ENCODE peak calls at places on chromosome X, in ten cellular contexts. B, J, O, G, N, Z, H, Y, S and K are unnamed samples.

GRCh38 chrX:91434351-91435168 is at the start of gene PABPC5:
- DNase-seq in B (peak), J (peak), O (no peak), G (peak), N (peak), Z (peak), H (no peak), Y (peak), S (peak), K (no peak)

GRCh38 chrX:30230395-30230794 is at the start of gene MAGEB3:
- DNase-seq in B (no peak), J (no peak), O (no peak), G (no peak), N (no peak), Z (peak), H (no peak), Y (no peak), S (no peak), K (no peak)

GRCh38 chrX:56576721-56577120 is 13.3 kb downstream of the UBQLN2 start:
- DNase-seq in B (no peak), J (no peak), O (no peak), G (no peak), N (no peak), Z (no peak), H (no peak), Y (no peak), S (no peak), K (no peak)

GRCh38 chrX:34886011-34886410 is 56.6 kb upstream of the FAM47B start:
- DNase-seq in B (no peak), J (no peak), O (no peak), G (no peak), N (no peak), Z (no peak), H (no peak), Y (no peak), S (no peak), K (no peak)

GRCh38 chrX:37786666-37787337 is 6.9 kb downstream of the CYBB start:
- DNase-seq in B (no peak), J (no peak), O (peak), G (no peak), N (no peak), Z (no peak), H (peak), Y (no peak), S (no peak), K (no peak)

GRCh38 chrX:49257846-49258748 is 6.4 kb downstream of the FOXP3 start:
- DNase-seq in B (no peak), J (no peak), O (no peak), G (no peak), N (no peak), Z (no peak), H (no peak), Y (no peak), S (no peak), K (no peak)

GRCh38 chrX:41689711-41690110 is 938 bp downstream of the GPR34 start:
- DNase-seq in B (no peak), J (no peak), O (no peak), G (no peak), N (no peak), Z (no peak), H (no peak), Y (no peak), S (no peak), K (no peak)

GRCh38 chrX:54495814-54496516 is at the start of gene FGD1:
- DNase-seq in B (peak), J (peak), O (peak), G (peak), N (peak), Z (peak), H (no peak), Y (peak), S (peak), K (peak)

GRCh38 chrX:48696301-48697181 is at the start of gene SUV39H1:
- DNase-seq in B (peak), J (peak), O (peak), G (peak), N (peak), Z (peak), H (peak), Y (peak), S (peak), K (peak)

GRCh38 chrX:13069771-13070410 is 25.5 kb upstream of the FAM9C start:
- DNase-seq in B (no peak), J (no peak), O (no peak), G (no peak), N (no peak), Z (no peak), H (no peak), Y (peak), S (no peak), K (no peak)

GRCh38 chrX:123830309-123830708 is 29.5 kb upstream of the XIAP start:
- DNase-seq in B (no peak), J (no peak), O (peak), G (peak), N (peak), Z (no peak), H (peak), Y (peak), S (no peak), K (peak)

GRCh38 chrX:98480606-98481005 is 1596.9 kb downstream of the RPA4 start:
- DNase-seq in B (no peak), J (no peak), O (no peak), G (no peak), N (no peak), Z (no peak), H (no peak), Y (no peak), S (no peak), K (no peak)

GRCh38 chrX:40273356-40274050 is 175.7 kb upstream of the BCOR start:
- DNase-seq in B (no peak), J (no peak), O (no peak), G (no peak), N (peak), Z (no peak), H (peak), Y (peak), S (no peak), K (no peak)

GRCh38 chrX:118212817-118213183 is 96.2 kb upstream of the KLHL13 start:
- DNase-seq in B (no peak), J (no peak), O (no peak), G (no peak), N (no peak), Z (no peak), H (peak), Y (peak), S (no peak), K (peak)

GRCh38 chrX:82648062-82648461 is 860.0 kb upstream of the POU3F4 start:
- DNase-seq in B (no peak), J (no peak), O (no peak), G (no peak), N (no peak), Z (no peak), H (no peak), Y (no peak), S (no peak), K (no peak)

GRCh38 chrX:120000490-120001246 is 57.1 kb upstream of the NKAP start:
- DNase-seq in B (no peak), J (no peak), O (no peak), G (no peak), N (peak), Z (no peak), H (no peak), Y (no peak), S (no peak), K (no peak)

GRCh38 chrX:134846042-134846441 is 144.7 kb upstream of the SMIM10 start:
- DNase-seq in B (no peak), J (no peak), O (no peak), G (no peak), N (no peak), Z (no peak), H (no peak), Y (no peak), S (no peak), K (no peak)

GRCh38 chrX:22629105-22629725 is 356.5 kb downstream of the CBLL2 start:
- DNase-seq in B (no peak), J (no peak), O (no peak), G (no peak), N (no peak), Z (no peak), H (no peak), Y (peak), S (no peak), K (no peak)

GRCh38 chrX:74492720-74493201 is 71.5 kb downstream of the SLC16A2 start:
- DNase-seq in B (no peak), J (no peak), O (no peak), G (no peak), N (no peak), Z (peak), H (no peak), Y (no peak), S (no peak), K (no peak)
- TF ChIP-seq CTCF in B (no peak), J (no peak), O (no peak), G (no peak), N (no peak), Z (no peak), H (no peak), Y (no peak), S (no peak), K (no peak)

GRCh38 chrX:53050841-53051240 is 2.3 kb downstream of the GPR173 start:
- DNase-seq in B (no peak), J (no peak), O (no peak), G (no peak), N (no peak), Z (no peak), H (no peak), Y (peak), S (no peak), K (no peak)

GRCh38 chrX:53048169-53049126 is at the start of gene GPR173:
- DNase-seq in B (no peak), J (no peak), O (peak), G (peak), N (peak), Z (peak), H (no peak), Y (peak), S (no peak), K (no peak)

GRCh38 chrX:53045002-53045401 is 3.6 kb upstream of the GPR173 start:
- DNase-seq in B (no peak), J (no peak), O (no peak), G (no peak), N (no peak), Z (no peak), H (no peak), Y (no peak), S (no peak), K (no peak)

GRCh38 chrX:53049127-53049517 is 533 bp downstream of the GPR173 start:
- DNase-seq in B (no peak), J (no peak), O (no peak), G (no peak), N (no peak), Z (peak), H (no peak), Y (no peak), S (no peak), K (no peak)

DNA sequence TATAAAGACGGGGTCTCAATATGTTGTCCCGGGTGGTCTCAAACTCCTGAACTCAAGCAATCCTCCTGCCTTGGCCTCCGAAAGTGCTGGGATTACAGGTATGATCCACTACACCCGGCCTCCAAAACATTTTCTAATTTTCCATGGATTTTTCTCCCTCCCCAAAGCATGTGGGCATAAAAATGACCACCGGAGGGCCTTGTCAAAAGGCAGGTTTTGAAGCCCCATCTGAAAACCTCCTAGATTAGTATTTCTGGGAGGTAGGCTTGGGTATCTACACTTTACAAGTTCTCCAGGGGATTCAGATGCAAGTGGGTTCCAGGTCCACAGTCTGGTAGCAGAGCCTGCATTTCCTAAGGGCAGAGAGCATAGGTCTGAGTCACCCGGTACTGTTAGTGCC is 1.4 kb upstream of the GPR173 start:
- DNase-seq in B (no peak), J (no peak), O (no peak), G (no peak), N (no peak), Z (no peak), H (no peak), Y (no peak), S (no peak), K (no peak)
- TF ChIP-seq CTCF in B (no peak), J (no peak), O (no peak), G (no peak), N (no peak), Z (peak), H (no peak), Y (peak), S (peak), K (no peak)

DNA sequence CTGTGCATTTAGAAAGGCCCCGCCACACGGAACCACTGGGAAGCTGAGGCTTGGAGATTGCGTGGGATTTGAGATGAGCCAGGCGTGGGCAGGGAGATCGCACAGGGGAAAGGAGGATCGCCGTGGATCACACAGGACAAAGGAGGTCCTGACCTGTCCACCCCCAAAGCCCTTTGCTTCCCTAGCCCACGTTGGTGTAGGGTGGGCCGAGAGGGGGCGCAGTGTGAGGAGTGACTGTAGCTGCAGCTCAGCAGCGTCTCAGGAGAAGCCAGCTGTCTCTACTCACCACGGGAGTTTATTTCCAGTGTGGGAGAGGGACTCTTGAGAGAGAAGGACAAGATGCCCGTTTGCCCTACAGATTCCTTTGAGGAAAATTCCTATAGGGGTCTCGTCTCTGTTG is 62.1 kb downstream of the TBL1X start:
- DNase-seq in B (no peak), J (no peak), O (no peak), G (no peak), N (no peak), Z (no peak), H (no peak), Y (no peak), S (no peak), K (no peak)
- TF ChIP-seq CTCF in B (no peak), J (no peak), O (no peak), G (no peak), N (no peak), Z (no peak), H (no peak), Y (no peak), S (no peak), K (no peak)

GRCh38 chrX:153412746-153413720 is 1.8 kb downstream of the ZFP92 start:
- DNase-seq in B (no peak), J (no peak), O (no peak), G (no peak), N (no peak), Z (no peak), H (no peak), Y (no peak), S (no peak), K (no peak)
- TF ChIP-seq CTCF in B (no peak), J (no peak), O (no peak), G (no peak), N (no peak), Z (no peak), H (no peak), Y (no peak), S (no peak), K (no peak)